ENCODE peak calls at places on chromosomes 13 and 19, in six cellular contexts. S is psoas muscle, J is pancreas, I is tibial nerve, C is cardiac muscle cell, Q is esophagus muscularis mucosa. M is an unnamed sample. For H3K4me1, the result is how much of the 10 kb centered on the place peaks cover.

GRCh38 chr13:40047322-40047771 is 391.9 kb downstream of the COG6 start:
- DNase-seq in S (no peak), J (no peak), I (no peak), C (no peak), Q (no peak), M (no peak)

GRCh38 chr13:49584771-49585182 is 581 bp downstream of the RCBTB1 start:
- DNase-seq in S (no peak), J (no peak), I (no peak), C (no peak), Q (no peak), M (no peak)

GRCh38 chr19:33215438-33216197 is 10.0 kb downstream of the SLC7A10 start:
- DNase-seq in S (peak), J (no peak), I (no peak), C (no peak), Q (no peak), M (no peak)

GRCh38 chr13:64272681-64273080 is 2857.0 kb upstream of the PCDH20 start:
- DNase-seq in S (no peak), J (no peak), I (no peak), C (no peak), Q (no peak), M (no peak)

GRCh38 chr19:16034958-16035560 is 41.2 kb upstream of the TPM4 start:
- DNase-seq in S (no peak), J (no peak), I (no peak), C (no peak), Q (no peak), M (no peak)

GRCh38 chr13:35573639-35574038 is 97.2 kb upstream of the MAB21L1 start:
- DNase-seq in S (no peak), J (no peak), I (no peak), C (no peak), Q (no peak), M (no peak)

GRCh38 chr13:50990540-50991506 is 81.2 kb downstream of the RNASEH2B start:
- DNase-seq in S (peak), J (no peak), I (peak), C (peak), Q (no peak), M (no peak)

GRCh38 chr13:79423801-79424642 is 18.0 kb upstream of the RBM26 start:
- DNase-seq in S (no peak), J (no peak), I (no peak), C (peak), Q (no peak), M (no peak)

GRCh38 chr19:8311461-8312260 is 3.5 kb upstream of the CD320 start:
- DNase-seq in S (peak), J (peak), I (no peak), C (no peak), Q (no peak), M (no peak)

GRCh38 chr19:48859711-48860572 is 8.5 kb downstream of the PLEKHA4 start:
- DNase-seq in S (no peak), J (peak), I (no peak), C (no peak), Q (no peak), M (no peak)

GRCh38 chr19:51339687-51340656 is 2.0 kb downstream of the VSIG10L start:
- DNase-seq in S (peak), J (peak), I (peak), C (peak), Q (peak), M (peak)

GRCh38 chr19:44856438-44857083 is 10.5 kb downstream of the NECTIN2 start:
- DNase-seq in S (no peak), J (peak), I (no peak), C (no peak), Q (no peak), M (no peak)

GRCh38 chr13:69468624-69469023 is 639.0 kb upstream of the ATXN8OS start:
- DNase-seq in S (no peak), J (no peak), I (no peak), C (no peak), Q (no peak), M (no peak)

GRCh38 chr19:31733591-31733990 is 384.4 kb upstream of the TSHZ3 start:
- DNase-seq in S (no peak), J (no peak), I (no peak), C (no peak), Q (peak), M (no peak)

GRCh38 chr13:39836038-39836437 is 180.6 kb downstream of the COG6 start:
- DNase-seq in S (no peak), J (no peak), I (no peak), C (no peak), Q (no peak), M (no peak)

GRCh38 chr19:55041627-55042343 is 3.7 kb upstream of the GP6 start:
- DNase-seq in S (no peak), J (no peak), I (no peak), C (no peak), Q (no peak), M (no peak)

GRCh38 chr13:98022210-98022609 is 68.7 kb downstream of the IPO5 start:
- DNase-seq in S (no peak), J (no peak), I (peak), C (no peak), Q (no peak), M (no peak)

GRCh38 chr19:46798713-46799112 is 10.3 kb upstream of the SLC1A5 start:
- DNase-seq in S (no peak), J (no peak), I (no peak), C (no peak), Q (no peak), M (no peak)

GRCh38 chr19:45547965-45548609 is 36.5 kb downstream of the OPA3 start:
- DNase-seq in S (no peak), J (no peak), I (no peak), C (no peak), Q (no peak), M (no peak)

GRCh38 chr19:58513694-58514563 is 2.1 kb upstream of the SLC27A5 start:
- DNase-seq in S (peak), J (peak), I (peak), C (peak), Q (no peak), M (peak)

GRCh38 chr13:26529441-26529840 is 28.0 kb upstream of the WASF3 start:
- DNase-seq in S (no peak), J (no peak), I (peak), C (peak), Q (no peak), M (no peak)

GRCh38 chr13:74200081-74200480 is 65.9 kb upstream of the KLF12 start:
- DNase-seq in S (no peak), J (no peak), I (no peak), C (no peak), Q (no peak), M (no peak)

GRCh38 chr19:33194527-33194883 is 375 bp downstream of the LRP3 start:
- DNase-seq in S (peak), J (no peak), I (no peak), C (peak), Q (no peak), M (no peak)

GRCh38 chr13:97391201-97391600 is 42.8 kb upstream of the RAP2A start:
- DNase-seq in S (no peak), J (no peak), I (no peak), C (no peak), Q (no peak), M (no peak)

GRCh38 chr19:36331353-36332228 is 47.4 kb downstream of the ZFP14 start:
- DNase-seq in S (peak), J (peak), I (peak), C (peak), Q (peak), M (peak)

GRCh38 chr19:36027696-36028095 is 5.0 kb downstream of the CLIP3 start:
- DNase-seq in S (no peak), J (no peak), I (no peak), C (no peak), Q (no peak), M (no peak)

GRCh38 chr13:46844431-46844830 is 47.5 kb upstream of the ESD start:
- DNase-seq in S (no peak), J (no peak), I (no peak), C (no peak), Q (no peak), M (no peak)

GRCh38 chr19:46773018-46773399 is 15.4 kb downstream of the SLC1A5 start:
- DNase-seq in S (no peak), J (no peak), I (no peak), C (no peak), Q (no peak), M (no peak)

DNA sequence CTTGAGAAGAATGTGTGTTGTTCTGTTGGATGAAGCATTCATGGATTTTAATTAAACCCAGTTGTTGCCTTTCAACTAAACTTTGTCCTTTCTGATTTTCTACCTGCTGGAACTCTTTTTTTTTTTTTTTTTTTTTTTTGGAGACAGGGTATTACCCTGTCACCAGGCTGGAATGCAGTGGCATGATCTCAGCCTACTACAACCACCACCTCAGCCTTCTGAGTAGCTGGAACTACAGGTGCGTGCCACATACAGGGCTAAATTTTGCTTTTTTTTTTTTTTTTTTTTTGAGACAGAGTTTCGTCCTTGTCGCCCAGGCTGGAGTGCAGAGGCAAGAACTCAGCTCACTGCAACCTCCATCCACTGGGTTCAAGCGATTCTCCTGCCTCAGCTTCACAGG is 6.9 kb downstream of the ZNF791 start:
- DNase-seq in S (no peak), J (no peak), I (no peak), C (no peak), Q (no peak), M (no peak)
- H3K4me1 ChIP-seq in S (under half), J (under half), I (under half), C (under half), Q (half or more), M (under half)

DNA sequence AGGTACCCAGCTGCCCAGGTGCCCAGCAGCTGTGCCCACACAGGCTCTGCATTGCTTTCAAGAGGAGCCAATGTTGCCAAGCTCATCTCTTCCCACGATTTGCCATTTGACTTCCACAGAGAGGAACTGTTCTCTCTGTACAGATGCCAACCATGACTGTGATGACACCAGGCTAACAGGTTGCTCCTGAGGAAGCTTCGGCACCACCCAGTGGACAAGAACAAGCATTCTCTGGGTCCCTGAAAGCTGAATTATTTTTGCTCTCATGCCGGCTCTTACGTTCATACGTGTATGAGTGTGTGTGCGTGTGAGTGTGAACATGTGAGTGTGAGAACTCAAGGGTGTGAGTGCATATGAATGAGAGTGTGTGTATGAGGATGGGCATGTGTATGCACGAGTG is 535.2 kb downstream of the LIG4 start:
- DNase-seq in S (no peak), J (no peak), I (no peak), C (no peak), Q (no peak), M (no peak)
- TF ChIP-seq CTCF in S (no peak), J (no peak), I (no peak), C (no peak), Q (no peak), M (no peak)

DNA sequence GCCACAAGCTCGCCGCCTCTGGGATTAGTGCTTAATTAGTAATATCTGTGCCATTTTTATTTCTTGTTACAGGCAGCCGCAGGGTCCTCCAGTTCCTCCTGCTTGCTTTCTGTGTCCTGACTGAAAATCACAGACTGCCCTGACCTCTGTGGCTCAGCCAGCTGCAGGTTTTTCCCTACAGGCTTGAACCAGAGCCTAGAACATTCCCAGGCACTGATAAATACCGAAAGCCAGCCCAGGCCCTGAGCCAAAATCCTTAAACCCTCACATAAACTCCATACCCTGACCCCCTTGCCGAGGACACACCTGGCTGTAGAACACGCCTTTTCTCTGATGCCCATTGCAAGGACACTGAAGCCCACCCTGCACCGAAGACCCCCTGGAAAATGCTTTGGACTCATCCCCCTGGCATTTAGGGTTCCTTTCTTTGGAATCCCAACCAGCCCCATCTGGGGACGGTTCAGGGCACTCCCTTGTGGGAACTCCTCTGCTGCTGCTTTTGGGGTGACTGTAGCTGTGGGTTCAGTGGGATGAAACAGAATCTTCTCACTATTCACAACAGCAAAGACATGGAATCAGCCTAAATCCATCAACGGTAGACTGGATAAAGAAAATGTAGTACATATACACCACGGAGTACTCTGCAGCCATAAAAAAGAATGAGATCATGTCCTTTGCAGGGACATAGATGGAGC is 15.5 kb downstream of the DPP9 start:
- DNase-seq in S (peak), J (peak), I (no peak), C (no peak), Q (no peak), M (no peak)
- H3K4me1 ChIP-seq in S (half or more), J (under half), I (under half), C (under half), Q (half or more), M (under half)

GRCh38 chr13:54234607-54235006 is 1206.0 kb downstream of the OLFM4 start:
- DNase-seq in S (no peak), J (no peak), I (no peak), C (no peak), Q (no peak), M (no peak)
- TF ChIP-seq CTCF in S (no peak), J (no peak), I (no peak), C (no peak), Q (no peak), M (no peak)

M was measured in CD8-positive, alpha-beta T cell.